ENCODE peak calls at places on chromosome 1, in six cellular contexts. J is epithelial cell of esophagus, R is astrocyte, N is RPMI7951, E is activated T-helper 1 cell treated with Interleukin-2 at 50 U/mL for 16 hours, C is AML-193. W is an unnamed sample.

GRCh38 chr1:77044133-77044849 is 174.9 kb downstream of the PIGK start:
- DNase-seq in R (peak), J (peak), C (no peak), N (peak), E (no peak), W (peak)

GRCh38 chr1:184824716-184825323 is 70.2 kb upstream of the EDEM3 start:
- DNase-seq in J (no peak), C (no peak), E (no peak), R (no peak), N (no peak), W (no peak)

GRCh38 chr1:19287436-19288185 is 959 bp downstream of the AKR7A3 start:
- DNase-seq in N (no peak), C (no peak), R (no peak), E (no peak), J (no peak), W (no peak)

GRCh38 chr1:98327151-98327918 is 334.2 kb upstream of the SNX7 start:
- DNase-seq in C (no peak), N (peak), E (no peak), J (no peak), R (peak), W (no peak)

GRCh38 chr1:84907095-84907827 is 14.3 kb upstream of the LPAR3 start:
- DNase-seq in J (peak), C (no peak), R (peak), N (peak), E (no peak), W (peak)

GRCh38 chr1:58884706-58885661 is 101.1 kb upstream of the JUN start:
- DNase-seq in C (no peak), J (no peak), R (no peak), E (no peak), N (no peak), W (no peak)

GRCh38 chr1:182279724-182280506 is 111.7 kb downstream of the GLUL start:
- DNase-seq in R (no peak), C (no peak), J (no peak), N (peak), E (no peak), W (no peak)

GRCh38 chr1:23393706-23394105 is 24.1 kb upstream of the ZNF436 start:
- DNase-seq in E (no peak), N (peak), J (peak), R (peak), C (no peak), W (peak)

GRCh38 chr1:206978259-206978658 is 8.0 kb upstream of the FCAMR start:
- DNase-seq in J (no peak), N (no peak), C (no peak), E (no peak), R (no peak), W (no peak)

GRCh38 chr1:169348356-169349036 is 19.1 kb downstream of the NME7 start:
- DNase-seq in J (peak), N (peak), R (no peak), E (no peak), C (peak), W (peak)

GRCh38 chr1:46757956-46758304 is 39.0 kb upstream of the EFCAB14 start:
- DNase-seq in N (no peak), E (no peak), R (no peak), C (no peak), J (peak), W (peak)